ENCODE peak calls at places on chromosomes 4 and X, in seven cellular contexts. B is stomach, U is thyroid gland, V is esophagus muscularis mucosa, A is HCT116, K is heart left ventricle, S is A549. Q is an unnamed sample.

GRCh38 chrX:283115-283845 is 2.1 kb downstream of the PLCXD1 start:
- DNase-seq in S (peak), B (peak), V (peak), U (peak), K (peak), A (peak), Q (no peak)

GRCh38 chr4:77437079-77437478 is 168.5 kb upstream of the CXCL13 start:
- DNase-seq in A (no peak), K (no peak), U (no peak), B (no peak), S (no peak), V (no peak), Q (no peak)

GRCh38 chrX:9745417-9746115 is 20.1 kb downstream of the GPR143 start:
- DNase-seq in S (no peak), B (no peak), K (no peak), V (no peak), A (no peak), U (no peak), Q (no peak)

GRCh38 chr4:155411546-155411945 is 34.8 kb upstream of the MAP9 start:
- DNase-seq in S (no peak), K (no peak), V (no peak), U (no peak), B (no peak), A (no peak), Q (no peak)

GRCh38 chr4:108383157-108383556 is 214.4 kb upstream of the LEF1 start:
- DNase-seq in S (no peak), U (no peak), A (no peak), K (no peak), V (peak), B (no peak), Q (no peak)

GRCh38 chr4:77582716-77583115 is 22.9 kb upstream of the CXCL13 start:
- DNase-seq in B (no peak), K (no peak), U (no peak), A (no peak), S (no peak), V (no peak), Q (no peak)

GRCh38 chrX:68343551-68343950 is 89.7 kb downstream of the OPHN1 start:
- DNase-seq in S (no peak), B (no peak), K (no peak), U (no peak), V (no peak), A (no peak), Q (no peak)

GRCh38 chr4:153488006-153488718 is 22.0 kb downstream of the TMEM131L start:
- DNase-seq in B (no peak), V (peak), U (no peak), S (no peak), A (no peak), K (no peak), Q (no peak)

GRCh38 chrX:2404816-2405215 is 96.0 kb downstream of the DHRSX start:
- DNase-seq in K (no peak), S (no peak), U (no peak), A (no peak), B (no peak), V (no peak), Q (no peak)

GRCh38 chrX:39414290-39414847 is 613.1 kb downstream of the MID1IP1 start:
- DNase-seq in A (no peak), K (no peak), V (no peak), U (no peak), S (no peak), B (no peak), Q (no peak)

GRCh38 chr4:156193800-156194199 is 240.1 kb upstream of the CTSO start:
- DNase-seq in K (no peak), A (no peak), V (no peak), B (no peak), S (no peak), U (peak), Q (no peak)

GRCh38 chrX:101370888-101371504 is 15.0 kb downstream of the BTK start:
- DNase-seq in S (no peak), K (no peak), V (no peak), A (no peak), B (no peak), U (no peak), Q (no peak)

GRCh38 chrX:115940888-115941332 is 229.6 kb upstream of the AGTR2 start:
- DNase-seq in A (no peak), B (peak), S (no peak), U (no peak), K (no peak), V (no peak), Q (no peak)

GRCh38 chrX:30620125-30620524 is 33.1 kb upstream of the GK start:
- DNase-seq in V (no peak), S (no peak), K (no peak), A (no peak), B (no peak), U (no peak), Q (no peak)

GRCh38 chr4:26723216-26723615 is 137.4 kb upstream of the STIM2 start:
- DNase-seq in V (no peak), S (no peak), A (no peak), B (no peak), K (no peak), U (no peak), Q (no peak)

GRCh38 chrX:19672211-19672814 is 157.0 kb upstream of the MAP3K15 start:
- DNase-seq in U (no peak), S (no peak), A (no peak), K (no peak), V (no peak), B (no peak), Q (no peak)

GRCh38 chrX:72041901-72042859 is 89.5 kb downstream of the RTL5 start:
- DNase-seq in U (no peak), B (no peak), V (no peak), K (no peak), S (no peak), A (no peak), Q (no peak)

GRCh38 chr4:185839204-185839712 is 27.3 kb upstream of the SORBS2 start:
- DNase-seq in K (peak), U (peak), S (peak), V (no peak), B (no peak), A (peak), Q (no peak)

GRCh38 chrX:72568406-72569092 is 4.1 kb downstream of the HDAC8 start:
- DNase-seq in K (no peak), S (no peak), U (no peak), V (no peak), A (no peak), B (no peak), Q (no peak)

GRCh38 chr4:83929550-83929949 is 393.6 kb downstream of the GPAT3 start:
- DNase-seq in S (no peak), V (no peak), U (no peak), B (no peak), A (no peak), K (no peak), Q (no peak)

GRCh38 chrX:15310117-15310516 is 5.3 kb downstream of the ASB11 start:
- DNase-seq in U (peak), B (peak), S (no peak), V (no peak), K (no peak), A (no peak), Q (no peak)

GRCh38 chr4:168835880-168836454 is 174.1 kb downstream of the CBR4 start:
- DNase-seq in S (no peak), V (no peak), K (no peak), A (no peak), U (no peak), B (no peak), Q (no peak)

GRCh38 chr4:10011885-10012284 is 9.4 kb downstream of the SLC2A9 start:
- DNase-seq in U (no peak), V (no peak), B (no peak), A (no peak), S (no peak), K (no peak), Q (no peak)

GRCh38 chr4:91989914-91990313 is 313.9 kb upstream of the GRID2 start:
- DNase-seq in A (no peak), S (no peak), B (no peak), U (no peak), K (no peak), V (no peak), Q (no peak)

GRCh38 chrX:153032397-153033118 is 23.7 kb upstream of the PNMA3 start:
- DNase-seq in A (peak), B (peak), V (peak), S (peak), K (peak), U (peak), Q (no peak)

GRCh38 chrX:126551306-126551705 is 1.3 kb downstream of the DCAF12L1 start:
- DNase-seq in V (no peak), K (no peak), A (no peak), U (no peak), S (no peak), B (no peak), Q (no peak)

GRCh38 chrX:34379891-34380290 is 247.8 kb upstream of the FAM47A start:
- DNase-seq in U (no peak), A (no peak), B (no peak), S (no peak), V (no peak), K (no peak), Q (no peak)

GRCh38 chr4:166091146-166091545 is 218.1 kb downstream of the TLL1 start:
- DNase-seq in B (no peak), A (no peak), V (no peak), K (no peak), S (no peak), U (no peak), Q (no peak)

GRCh38 chrX:82585868-82586267 is 922.2 kb upstream of the POU3F4 start:
- DNase-seq in S (no peak), U (no peak), V (no peak), K (no peak), B (no peak), A (no peak), Q (no peak)

GRCh38 chr4:76590847-76591281 is 155.8 kb downstream of the SHROOM3 start:
- DNase-seq in S (no peak), K (no peak), V (no peak), U (no peak), B (no peak), A (no peak), Q (no peak)

GRCh38 chr4:141702472-141703182 is 66.2 kb downstream of the IL15 start:
- DNase-seq in U (peak), S (no peak), B (no peak), V (no peak), K (no peak), A (peak), Q (no peak)

GRCh38 chr4:128287871-128288688 is 467 bp upstream of the PGRMC2 start:
- DNase-seq in V (peak), U (peak), K (peak), B (peak), S (peak), A (peak), Q (peak)
- TF ChIP-seq CTCF in V (peak), U (peak), K (peak), B (peak), S (no peak), A (peak), Q (no peak)

GRCh38 chr4:143184503-143185252 is at the start of gene USP38:
- DNase-seq in V (peak), A (peak), K (peak), B (peak), S (peak), U (peak), Q (peak)
- TF ChIP-seq POLR2A in V (peak), A (peak), K (no peak), B (peak), S (peak), U (peak), Q (no peak)

GRCh38 chr4:87698394-87698793 is 48.3 kb downstream of the DMP1 start:
- DNase-seq in V (no peak), K (no peak), B (no peak), S (no peak), U (no peak), A (no peak), Q (no peak)

GRCh38 chr4:87697945-87698344 is 47.9 kb downstream of the DMP1 start:
- DNase-seq in S (no peak), V (no peak), U (no peak), K (no peak), B (no peak), A (no peak), Q (no peak)

GRCh38 chr4:87697272-87697671 is 47.2 kb downstream of the DMP1 start:
- DNase-seq in A (no peak), V (no peak), K (no peak), B (no peak), U (no peak), S (no peak), Q (no peak)
- TF ChIP-seq CTCF in A (no peak), V (no peak), K (no peak), B (no peak), U (no peak), S (no peak), Q (no peak)

GRCh38 chr4:39745920-39746319 is 48.0 kb downstream of the UBE2K start:
- DNase-seq in S (no peak), K (no peak), U (no peak), B (no peak), V (no peak), A (no peak), Q (no peak)

GRCh38 chr4:39756159-39756558 is 58.2 kb downstream of the UBE2K start:
- DNase-seq in A (no peak), U (no peak), S (no peak), B (no peak), K (no peak), V (no peak), Q (no peak)

GRCh38 chr4:39754309-39754708 is 56.4 kb downstream of the UBE2K start:
- DNase-seq in S (no peak), B (no peak), K (no peak), V (no peak), U (no peak), A (no peak), Q (no peak)

DNA sequence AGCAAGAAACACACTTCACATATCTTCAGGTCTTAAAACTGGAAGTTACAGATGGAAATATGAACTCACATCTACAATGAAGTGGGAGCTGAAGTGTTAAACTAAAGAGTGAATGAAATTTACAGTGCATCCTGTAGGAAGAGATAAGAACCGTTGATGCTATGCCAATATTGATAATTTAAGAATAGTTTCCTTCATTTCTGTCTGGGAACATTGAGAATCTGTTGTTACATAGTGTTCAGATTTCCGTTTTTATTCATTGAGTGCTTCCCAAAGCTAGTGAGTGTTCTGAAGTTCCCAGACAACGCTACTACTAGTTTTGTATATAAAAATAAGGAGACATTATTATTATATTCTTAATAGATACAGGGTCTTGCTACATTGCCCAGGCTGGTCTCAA is 52.3 kb downstream of the UBE2K start:
- DNase-seq in S (no peak), K (no peak), V (no peak), B (no peak), U (no peak), A (no peak), Q (no peak)
- TF ChIP-seq POLR2A in S (no peak), K (no peak), V (no peak), B (no peak), U (no peak), A (no peak), Q (no peak)

GRCh38 chrX:49177873-49178480 is 6.3 kb downstream of the PLP2 start:
- DNase-seq in U (no peak), A (no peak), S (no peak), K (no peak), B (no peak), V (no peak), Q (no peak)

GRCh38 chrX:49176421-49177326 is 5.0 kb downstream of the PLP2 start:
- DNase-seq in S (no peak), B (no peak), V (no peak), A (no peak), K (no peak), U (no peak), Q (no peak)

GRCh38 chrX:49175875-49176274 is 4.2 kb downstream of the PLP2 start:
- DNase-seq in B (no peak), K (no peak), V (no peak), U (no peak), A (no peak), S (no peak), Q (no peak)

GRCh38 chrX:49178537-49178936 is 6.8 kb downstream of the PLP2 start:
- DNase-seq in V (no peak), S (no peak), K (no peak), B (no peak), U (no peak), A (no peak), Q (no peak)

DNA sequence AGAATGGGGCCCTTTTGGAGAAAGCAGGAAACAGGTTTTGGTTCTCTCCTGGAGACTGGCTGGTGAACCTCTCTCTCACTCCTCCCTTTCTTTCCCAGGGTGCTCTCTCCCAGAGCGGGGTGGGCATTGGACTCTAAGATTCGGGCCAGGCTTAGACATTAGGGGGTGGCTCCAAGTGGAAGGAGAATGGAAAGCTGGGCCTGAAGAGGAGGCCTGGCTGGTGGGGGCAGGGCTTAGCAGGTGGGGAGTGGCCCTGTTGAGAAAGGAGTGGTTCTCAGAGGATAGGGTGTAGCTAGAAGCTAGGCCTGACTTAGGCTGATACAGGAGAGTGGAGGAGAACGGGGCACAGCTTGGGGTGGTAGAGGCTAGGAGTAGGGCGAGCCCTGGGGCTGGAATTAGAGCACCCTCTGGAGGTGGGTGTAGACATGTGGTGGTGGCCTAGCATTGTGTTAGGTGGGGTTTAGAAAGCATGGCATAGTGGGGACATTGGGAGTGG is 5.7 kb downstream of the PLP2 start:
- DNase-seq in A (no peak), V (no peak), K (no peak), S (no peak), B (no peak), U (no peak), Q (no peak)
- TF ChIP-seq CTCF in A (peak), V (peak), K (no peak), S (peak), B (no peak), U (no peak), Q (no peak)

Q was measured in esophagus squamous epithelium.